ENCODE peak calls at places on chromosomes 1 and 21, in eight cellular contexts. H is naive B cell; T is amygdala; S is pancreas; B is NCI-H2029 treated with DMSO at 0.1 percent for 48 hours; Q is activated CD4-positive, alpha-beta T cell treated with anti-CD3 and anti-CD28 coated beads, Interleukin-2, amount 10 ng/mL, durations not matched to agents 7 days and 5 days; U is lower leg skin; P is T-helper 9 cell. G is an unnamed sample.

GRCh38 chr1:15089244-15089992 is 64.1 kb upstream of the TMEM51 start:
- DNase-seq in B (no peak), H (peak), T (no peak), P (no peak), U (no peak), S (no peak), Q (no peak), G (no peak)

GRCh38 chr21:29540289-29540688 is 241.6 kb downstream of the BACH1 start:
- DNase-seq in P (no peak), B (no peak), H (no peak), T (no peak), S (no peak), Q (no peak), U (no peak), G (no peak)

GRCh38 chr1:43293896-43294760 is 6.7 kb upstream of the TIE1 start:
- DNase-seq in S (peak), U (no peak), H (no peak), Q (no peak), T (peak), B (no peak), P (no peak), G (no peak)

GRCh38 chr1:78176448-78176847 is 130.7 kb downstream of the GIPC2 start:
- DNase-seq in H (no peak), U (no peak), P (no peak), T (no peak), B (peak), Q (no peak), S (no peak), G (peak)

GRCh38 chr1:245814651-245815050 is 659.9 kb downstream of the KIF26B start:
- DNase-seq in U (no peak), S (no peak), P (no peak), H (no peak), T (no peak), B (no peak), Q (no peak), G (no peak)

GRCh38 chr1:109391626-109392025 is 6.1 kb downstream of the SORT1 start:
- DNase-seq in P (no peak), U (no peak), H (peak), S (no peak), B (no peak), Q (no peak), T (no peak), G (no peak)

GRCh38 chr1:65469126-65469888 is 48.8 kb downstream of the LEPR start:
- DNase-seq in T (no peak), Q (no peak), S (no peak), U (no peak), P (no peak), B (no peak), H (no peak), G (no peak)

GRCh38 chr1:29916656-29917369 is 680.5 kb downstream of the PTPRU start:
- DNase-seq in T (no peak), H (no peak), S (no peak), U (no peak), P (no peak), B (no peak), Q (no peak), G (no peak)

GRCh38 chr1:37540036-37540785 is 13.9 kb downstream of the SNIP1 start:
- DNase-seq in Q (no peak), H (no peak), T (no peak), U (peak), B (no peak), P (no peak), S (no peak), G (no peak)

GRCh38 chr1:21573971-21574458 is 64.8 kb downstream of the ALPL start:
- DNase-seq in Q (peak), B (peak), U (peak), T (no peak), P (no peak), H (peak), S (no peak), G (peak)

GRCh38 chr1:110017792-110018191 is 16.6 kb upstream of the STRIP1 start:
- DNase-seq in U (no peak), H (no peak), B (no peak), S (no peak), T (no peak), P (no peak), Q (no peak), G (no peak)

GRCh38 chr1:47533176-47534039 is 95.6 kb downstream of the FOXD2 start:
- DNase-seq in P (no peak), S (no peak), T (peak), Q (no peak), B (no peak), H (no peak), U (peak), G (no peak)

GRCh38 chr1:226603030-226603960 is 54.7 kb downstream of the STUM start:
- DNase-seq in T (no peak), H (no peak), U (peak), P (no peak), S (no peak), B (peak), Q (no peak), G (no peak)

GRCh38 chr1:66624412-66625060 is 90.6 kb downstream of the SGIP1 start:
- DNase-seq in H (no peak), P (no peak), T (no peak), S (no peak), U (no peak), Q (no peak), B (peak), G (no peak)

GRCh38 chr1:39646232-39647081 is 7.0 kb upstream of the HEYL start:
- DNase-seq in B (no peak), H (no peak), S (peak), Q (no peak), T (no peak), U (peak), P (no peak), G (no peak)

GRCh38 chr1:201740086-201740541 is 88.8 kb upstream of the IPO9 start:
- DNase-seq in P (no peak), B (no peak), S (peak), H (no peak), Q (no peak), U (no peak), T (no peak), G (peak)

GRCh38 chr1:234852659-234853058 is 242.7 kb upstream of the IRF2BP2 start:
- DNase-seq in P (no peak), B (no peak), S (no peak), H (no peak), T (no peak), U (no peak), Q (no peak), G (no peak)

GRCh38 chr1:59110287-59110686 is 186.6 kb upstream of the FGGY start:
- DNase-seq in H (no peak), S (no peak), P (no peak), B (no peak), Q (no peak), T (no peak), U (no peak), G (no peak)

GRCh38 chr1:201119206-201119814 is 7.1 kb upstream of the CACNA1S start:
- DNase-seq in H (no peak), U (no peak), B (no peak), P (peak), S (no peak), Q (peak), T (no peak), G (no peak)

GRCh38 chr1:216379441-216379840 is 43.8 kb downstream of the USH2A start:
- DNase-seq in T (no peak), U (no peak), B (no peak), S (no peak), H (no peak), Q (no peak), P (no peak), G (no peak)